ENCODE peak calls at places on chromosomes 16 and 17, in six cellular contexts. R, G, J, U, B and Z are unnamed samples.

GRCh38 chr17:72393553-72393952 is 272.7 kb downstream of the SOX9 start:
- DNase-seq in R (peak), G (no peak), J (no peak), U (no peak), B (no peak), Z (peak)

GRCh38 chr16:89412811-89413210 is 77.5 kb downstream of the ANKRD11 start:
- DNase-seq in R (no peak), G (no peak), J (peak), U (no peak), B (no peak), Z (peak)

GRCh38 chr17:12180644-12181261 is 160.1 kb downstream of the MAP2K4 start:
- DNase-seq in R (peak), G (no peak), J (peak), U (no peak), B (peak), Z (peak)

GRCh38 chr16:88484505-88485365 is 31.7 kb downstream of the ZFPM1 start:
- DNase-seq in R (no peak), G (no peak), J (no peak), U (no peak), B (no peak), Z (no peak)

GRCh38 chr16:49980166-49980565 is 44.9 kb upstream of the CNEP1R1 start:
- DNase-seq in R (peak), G (no peak), J (no peak), U (no peak), B (peak), Z (no peak)

GRCh38 chr17:78082988-78083387 is 45.6 kb downstream of the TMC6 start:
- DNase-seq in R (no peak), G (no peak), J (no peak), U (no peak), B (no peak), Z (no peak)

GRCh38 chr17:49193513-49194296 is 16.7 kb downstream of the GNGT2 start:
- DNase-seq in R (peak), G (peak), J (peak), U (peak), B (peak), Z (peak)

GRCh38 chr16:10181196-10182162 is 749 bp downstream of the GRIN2A start:
- DNase-seq in R (peak), G (peak), J (peak), U (peak), B (peak), Z (peak)

GRCh38 chr16:27238016-27238587 is 30.5 kb downstream of the NSMCE1 start:
- DNase-seq in R (no peak), G (no peak), J (no peak), U (no peak), B (no peak), Z (no peak)

GRCh38 chr16:56848056-56848936 is 16.7 kb upstream of the SLC12A3 start:
- DNase-seq in R (peak), G (no peak), J (no peak), U (no peak), B (no peak), Z (peak)

GRCh38 chr16:46947900-46948547 is 25.4 kb downstream of the DNAJA2 start:
- DNase-seq in R (peak), G (no peak), J (peak), U (no peak), B (peak), Z (peak)

GRCh38 chr17:38578229-38578628 is 27.5 kb downstream of the SRCIN1 start:
- DNase-seq in R (no peak), G (peak), J (no peak), U (no peak), B (peak), Z (peak)

GRCh38 chr16:65781855-65782254 is 584.6 kb upstream of the CDH5 start:
- DNase-seq in R (no peak), G (no peak), J (no peak), U (no peak), B (no peak), Z (no peak)

GRCh38 chr17:28405632-28406477 is at the start of gene SLC46A1:
- DNase-seq in R (no peak), G (peak), J (no peak), U (peak), B (peak), Z (peak)

GRCh38 chr17:79951361-79952264 is 84.1 kb downstream of the TBC1D16 start:
- DNase-seq in R (peak), G (peak), J (no peak), U (no peak), B (peak), Z (peak)

GRCh38 chr17:77206125-77206523 is 65.4 kb downstream of the SEC14L1 start:
- DNase-seq in R (no peak), G (no peak), J (no peak), U (no peak), B (no peak), Z (peak)

GRCh38 chr16:1794221-1794871 is 841 bp upstream of the IGFALS start:
- DNase-seq in R (no peak), G (peak), J (no peak), U (no peak), B (no peak), Z (no peak)

GRCh38 chr16:49353650-49354049 is 20.0 kb upstream of the C16orf78 start:
- DNase-seq in R (no peak), G (no peak), J (no peak), U (no peak), B (no peak), Z (no peak)

GRCh38 chr17:78359216-78359935 is 501 bp downstream of the SOCS3 start:
- DNase-seq in R (no peak), G (peak), J (no peak), U (peak), B (peak), Z (no peak)

GRCh38 chr17:55454906-55455474 is 33.4 kb upstream of the MMD start:
- DNase-seq in R (peak), G (no peak), J (no peak), U (no peak), B (peak), Z (peak)

GRCh38 chr17:55458977-55459376 is 37.3 kb upstream of the MMD start:
- DNase-seq in R (peak), G (no peak), J (no peak), U (no peak), B (peak), Z (peak)

GRCh38 chr17:55462234-55462633 is 40.6 kb upstream of the MMD start:
- DNase-seq in R (no peak), G (no peak), J (no peak), U (no peak), B (peak), Z (no peak)

GRCh38 chr17:55456307-55457240 is 34.9 kb upstream of the MMD start:
- DNase-seq in R (no peak), G (no peak), J (no peak), U (no peak), B (no peak), Z (no peak)

GRCh38 chr17:55458287-55458900 is 36.8 kb upstream of the MMD start:
- DNase-seq in R (no peak), G (no peak), J (no peak), U (no peak), B (peak), Z (no peak)
- H3K9ac ChIP-seq in R (no peak), G (no peak), J (no peak), U (no peak), B (no peak), Z (peak)

GRCh38 chr17:27352481-27353460 is 58.9 kb downstream of the WSB1 start:
- DNase-seq in R (peak), G (no peak), J (no peak), U (no peak), B (peak), Z (no peak)
- H3K4ac ChIP-seq in R (peak), G (no peak), J (no peak), U (no peak), B (peak), Z (peak)

GRCh38 chr17:2809337-2809736 is 13.1 kb downstream of the RAP1GAP2 start:
- DNase-seq in R (no peak), G (no peak), J (no peak), U (no peak), B (no peak), Z (no peak)
- H4K91ac ChIP-seq in R (no peak), G (no peak), J (no peak), U (no peak), B (no peak), Z (no peak)

DNA sequence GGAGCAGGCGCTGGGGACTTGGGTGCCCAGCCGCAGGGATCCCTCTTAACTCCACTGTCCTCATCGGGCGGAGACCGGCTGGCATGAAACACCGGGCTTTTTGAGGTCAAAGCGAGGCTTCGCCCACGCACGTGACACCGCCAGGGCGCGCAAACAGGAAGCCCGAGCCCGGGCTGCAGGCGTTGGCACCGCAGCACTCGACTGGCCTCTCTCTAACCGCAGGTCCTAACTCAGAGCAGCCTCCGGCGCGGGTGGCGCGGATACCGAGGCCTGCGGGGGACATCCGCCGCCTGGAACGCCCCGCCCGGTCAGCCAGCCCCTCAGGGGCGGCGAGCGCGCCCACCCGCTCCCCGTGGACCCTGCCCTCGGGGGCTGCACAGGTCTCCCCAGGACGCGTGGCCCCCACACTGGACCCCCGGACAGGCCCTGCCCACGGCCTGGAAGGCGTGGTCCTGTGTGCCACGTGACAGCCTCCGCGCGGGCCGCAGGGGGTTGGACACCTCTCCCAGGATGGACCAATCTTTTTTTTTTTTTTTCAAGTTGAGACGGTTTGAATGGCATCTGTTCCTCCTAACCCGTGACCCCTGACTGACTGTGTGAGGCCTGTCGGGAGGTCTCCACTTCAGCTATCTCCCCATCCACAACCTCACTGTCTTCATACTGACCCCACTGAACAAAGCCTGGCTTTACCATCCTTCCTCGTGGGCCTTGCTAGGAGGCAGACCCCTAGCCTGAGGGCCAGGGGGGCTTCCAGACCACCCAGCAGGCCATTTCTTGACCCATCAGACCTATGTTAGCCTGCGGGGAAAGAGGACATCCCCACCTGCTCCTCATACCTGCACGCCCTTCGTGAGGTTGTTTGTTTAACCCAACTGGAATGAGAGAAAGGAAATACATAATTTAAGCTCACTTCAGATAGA is 8.4 kb upstream of the SLC47A2 start:
- DNase-seq in R (no peak), G (peak), J (no peak), U (no peak), B (peak), Z (no peak)
- H3K9ac ChIP-seq in R (no peak), G (no peak), J (no peak), U (no peak), B (no peak), Z (peak)

GRCh38 chr16:67280090-67281015 is 1.0 kb downstream of the PLEKHG4 start:
- DNase-seq in R (no peak), G (no peak), J (no peak), U (no peak), B (no peak), Z (no peak)

GRCh38 chr16:67277999-67278772 is 1.1 kb upstream of the PLEKHG4 start:
- DNase-seq in R (peak), G (no peak), J (no peak), U (no peak), B (no peak), Z (peak)

GRCh38 chr16:67277294-67277998 is 1.9 kb upstream of the PLEKHG4 start:
- DNase-seq in R (peak), G (no peak), J (no peak), U (no peak), B (no peak), Z (peak)

GRCh38 chr16:67278773-67279295 is 498 bp upstream of the PLEKHG4 start:
- DNase-seq in R (no peak), G (peak), J (no peak), U (peak), B (no peak), Z (peak)

GRCh38 chr16:67279296-67280089 is at the start of gene PLEKHG4:
- DNase-seq in R (peak), G (peak), J (peak), U (peak), B (peak), Z (peak)
- H3K4ac ChIP-seq in R (peak), G (no peak), J (peak), U (peak), B (no peak), Z (peak)

GRCh38 chr17:64728041-64728695 is 66.1 kb upstream of the SMURF2 start:
- DNase-seq in R (no peak), G (no peak), J (no peak), U (no peak), B (no peak), Z (peak)

GRCh38 chr17:64718058-64718457 is 56.0 kb upstream of the SMURF2 start:
- DNase-seq in R (no peak), G (no peak), J (no peak), U (no peak), B (no peak), Z (no peak)

GRCh38 chr17:64723781-64724180 is 61.7 kb upstream of the SMURF2 start:
- DNase-seq in R (peak), G (no peak), J (no peak), U (no peak), B (no peak), Z (no peak)
- H4K91ac ChIP-seq in R (peak), G (no peak), J (no peak), U (no peak), B (peak), Z (no peak)

DNA sequence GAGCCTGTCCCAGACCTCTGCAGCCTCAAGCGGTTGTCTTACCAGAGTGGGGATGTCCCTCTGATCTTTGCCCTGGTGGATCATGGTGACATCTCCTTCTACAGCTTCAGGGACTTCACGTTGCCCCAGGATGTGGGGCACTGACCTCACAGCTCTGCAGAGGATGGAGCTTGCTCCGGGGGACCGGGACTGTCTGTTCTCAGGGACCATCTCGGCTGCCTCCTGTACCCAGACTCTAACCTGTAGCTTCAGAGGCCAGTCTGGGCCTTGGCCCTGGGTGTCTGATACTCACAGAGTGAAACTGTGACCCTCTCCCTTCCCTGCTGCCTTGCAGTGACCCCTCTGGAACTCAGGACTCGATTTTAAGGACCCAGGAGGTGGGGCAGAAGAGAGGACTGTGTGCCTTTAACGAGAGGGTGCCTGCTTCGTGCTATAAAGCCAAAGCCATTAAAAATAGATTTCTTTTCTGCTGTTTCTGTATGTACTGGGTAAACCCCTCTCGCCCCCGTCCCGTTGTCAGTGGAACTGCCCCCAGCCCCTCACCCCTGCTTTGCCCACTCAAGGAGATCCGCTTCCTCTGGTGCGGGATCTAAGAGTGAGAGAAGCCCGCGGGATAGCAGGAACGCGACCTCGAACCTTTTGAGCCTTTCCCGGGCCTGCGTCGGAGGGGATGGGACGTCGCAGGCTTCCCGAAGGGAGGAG is 1.1 kb upstream of the LLGL2 start:
- DNase-seq in R (no peak), G (no peak), J (no peak), U (no peak), B (no peak), Z (peak)
- H3K9ac ChIP-seq in R (no peak), G (peak), J (peak), U (no peak), B (no peak), Z (no peak)

DNA sequence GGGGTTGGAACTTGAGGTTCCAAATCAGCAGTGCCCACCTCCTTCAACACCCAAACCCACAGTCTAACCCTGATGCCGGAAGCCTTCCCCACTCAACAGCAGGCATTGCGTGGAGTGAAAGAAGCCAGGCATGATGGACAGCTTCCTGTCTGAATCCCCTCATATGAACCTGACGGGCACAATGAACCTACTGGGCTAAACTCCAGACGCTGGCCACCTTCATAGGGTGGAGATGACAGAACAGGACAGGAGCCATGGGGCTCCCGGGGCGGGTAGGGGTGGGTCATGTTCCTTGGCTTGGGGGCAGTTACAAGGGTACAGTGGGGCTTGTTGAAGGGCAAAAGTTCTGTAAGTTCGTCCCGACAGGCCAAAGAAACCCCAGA is 460 bp upstream of the HSBP1 start:
- DNase-seq in R (no peak), G (no peak), J (no peak), U (no peak), B (no peak), Z (no peak)
- H3K4ac ChIP-seq in R (peak), G (no peak), J (peak), U (no peak), B (no peak), Z (peak)